ENCODE peak calls at places on chromosomes 3 and 15, in six cellular contexts. R is astrocyte; M is mesenteric fat pad; X is endothelial cell; E is anterior cingulate cortex; P is CD8-positive, alpha-beta memory T cell. I is an unnamed sample.

GRCh38 chr3:177337548-177338331 is 140.5 kb upstream of the TBL1XR1 start:
- DNase-seq in E (no peak), R (peak), M (no peak), P (no peak), X (no peak), I (peak)

GRCh38 chr3:66468016-66468735 is 32.6 kb downstream of the LRIG1 start:
- DNase-seq in X (no peak), P (no peak), R (peak), E (no peak), M (no peak), I (no peak)

GRCh38 chr3:126517986-126518778 is 609 bp upstream of the UROC1 start:
- DNase-seq in R (no peak), P (no peak), M (no peak), E (no peak), X (no peak), I (no peak)

GRCh38 chr3:23629181-23629893 is 176.4 kb upstream of the UBE2E1 start:
- DNase-seq in E (no peak), M (no peak), X (no peak), R (peak), P (no peak), I (peak)

GRCh38 chr3:48989126-48989795 is 780 bp upstream of the P4HTM start:
- DNase-seq in P (no peak), E (no peak), M (no peak), R (no peak), X (no peak), I (peak)

GRCh38 chr15:65987100-65987499 is 117.8 kb downstream of the RAB11A start:
- DNase-seq in X (no peak), R (no peak), P (no peak), E (no peak), M (no peak), I (no peak)

GRCh38 chr3:36678216-36679013 is 85.9 kb downstream of the DCLK3 start:
- DNase-seq in X (no peak), M (no peak), R (peak), E (no peak), P (no peak), I (peak)

GRCh38 chr3:138850151-138850550 is 15.4 kb upstream of the PIK3CB start:
- DNase-seq in M (no peak), R (peak), X (no peak), E (no peak), P (no peak), I (no peak)

GRCh38 chr15:20340931-20341661 is 200.5 kb downstream of the GOLGA6L6 start:
- DNase-seq in P (no peak), R (no peak), X (peak), M (peak), E (no peak), I (no peak)